ENCODE peak calls at places on chromosomes 3 and 15, in seven cellular contexts. One of them, this sample, is unnamed.
A peak's percentile ranks its signal among the peaks of the same experiment; 100 is the strongest.

GRCh38 chr3:41684802-41685740 is 276.8 kb downstream of the ULK4 start:
- DNase-seq in PC-3: no peak
- DNase-seq in stimulated activated CD4-positive, alpha-beta T cell treated with anti-CD3 and anti-CD28 coated beads, Interleukin-4, amount 100 ng/mL, for 1 hour: no peak
- DNase-seq in heart left ventricle: no peak
- DNase-seq in H7: no peak
- DNase-seq in naive thymus-derived CD4-positive, alpha-beta T cell: no peak
- DNase-seq in DMS79: no peak
- DNase-seq in this sample: no peak

GRCh38 chr3:56119575-56120349 is 348.5 kb downstream of the ERC2 start:
- DNase-seq in stimulated activated CD4-positive, alpha-beta T cell treated with anti-CD3 and anti-CD28 coated beads, Interleukin-4, amount 100 ng/mL, for 1 hour: no peak
- DNase-seq in PC-3: peak; percentile 32
- DNase-seq in DMS79: no peak
- DNase-seq in heart left ventricle: no peak
- DNase-seq in naive thymus-derived CD4-positive, alpha-beta T cell: no peak
- DNase-seq in H7: no peak
- DNase-seq in this sample: no peak

GRCh38 chr15:81120069-81120468 is 14.0 kb upstream of the CFAP161 start:
- DNase-seq in DMS79: no peak
- DNase-seq in stimulated activated CD4-positive, alpha-beta T cell treated with anti-CD3 and anti-CD28 coated beads, Interleukin-4, amount 100 ng/mL, for 1 hour: no peak
- DNase-seq in heart left ventricle: no peak
- DNase-seq in H7: no peak
- DNase-seq in naive thymus-derived CD4-positive, alpha-beta T cell: no peak
- DNase-seq in PC-3: peak; percentile 10
- DNase-seq in this sample: no peak

GRCh38 chr15:36658321-36658720 is 78.9 kb downstream of the CDIN1 start:
- DNase-seq in H7: no peak
- DNase-seq in PC-3: peak; percentile 88
- DNase-seq in DMS79: no peak
- DNase-seq in heart left ventricle: no peak
- DNase-seq in naive thymus-derived CD4-positive, alpha-beta T cell: no peak
- DNase-seq in stimulated activated CD4-positive, alpha-beta T cell treated with anti-CD3 and anti-CD28 coated beads, Interleukin-4, amount 100 ng/mL, for 1 hour: no peak
- DNase-seq in this sample: no peak

GRCh38 chr15:96054606-96055005 is 275.9 kb upstream of the NR2F2 start:
- DNase-seq in stimulated activated CD4-positive, alpha-beta T cell treated with anti-CD3 and anti-CD28 coated beads, Interleukin-4, amount 100 ng/mL, for 1 hour: no peak
- DNase-seq in H7: no peak
- DNase-seq in DMS79: no peak
- DNase-seq in heart left ventricle: no peak
- DNase-seq in naive thymus-derived CD4-positive, alpha-beta T cell: no peak
- DNase-seq in PC-3: no peak
- DNase-seq in this sample: no peak

GRCh38 chr3:125125822-125126245 is 70.0 kb upstream of the HEG1 start:
- DNase-seq in naive thymus-derived CD4-positive, alpha-beta T cell: no peak
- DNase-seq in H7: no peak
- DNase-seq in PC-3: no peak
- DNase-seq in DMS79: no peak
- DNase-seq in stimulated activated CD4-positive, alpha-beta T cell treated with anti-CD3 and anti-CD28 coated beads, Interleukin-4, amount 100 ng/mL, for 1 hour: no peak
- DNase-seq in heart left ventricle: no peak
- DNase-seq in this sample: no peak

GRCh38 chr15:30791239-30791638 is 112.5 kb upstream of the FAN1 start:
- DNase-seq in stimulated activated CD4-positive, alpha-beta T cell treated with anti-CD3 and anti-CD28 coated beads, Interleukin-4, amount 100 ng/mL, for 1 hour: no peak
- DNase-seq in PC-3: peak; percentile 31
- DNase-seq in DMS79: no peak
- DNase-seq in heart left ventricle: no peak
- DNase-seq in naive thymus-derived CD4-positive, alpha-beta T cell: no peak
- DNase-seq in H7: peak; percentile 66
- DNase-seq in this sample: no peak

GRCh38 chr15:90001683-90002427 is 731 bp downstream of the ZNF710 start:
- DNase-seq in H7: peak; percentile 94
- DNase-seq in naive thymus-derived CD4-positive, alpha-beta T cell: peak; percentile 70
- DNase-seq in PC-3: peak; percentile 43
- DNase-seq in DMS79: no peak
- DNase-seq in heart left ventricle: peak; percentile 76
- DNase-seq in stimulated activated CD4-positive, alpha-beta T cell treated with anti-CD3 and anti-CD28 coated beads, Interleukin-4, amount 100 ng/mL, for 1 hour: peak; percentile 72
- DNase-seq in this sample: peak; percentile 83

GRCh38 chr15:65824031-65824743 is 32.1 kb upstream of the DENND4A start:
- DNase-seq in stimulated activated CD4-positive, alpha-beta T cell treated with anti-CD3 and anti-CD28 coated beads, Interleukin-4, amount 100 ng/mL, for 1 hour: no peak
- DNase-seq in PC-3: peak; percentile 69
- DNase-seq in heart left ventricle: peak; percentile 36
- DNase-seq in DMS79: no peak
- DNase-seq in H7: peak; percentile 47
- DNase-seq in naive thymus-derived CD4-positive, alpha-beta T cell: no peak
- DNase-seq in this sample: peak; percentile 49

GRCh38 chr15:100918690-100919480 is at the start of gene LRRK1:
- DNase-seq in DMS79: no peak
- DNase-seq in heart left ventricle: peak; percentile 52
- DNase-seq in stimulated activated CD4-positive, alpha-beta T cell treated with anti-CD3 and anti-CD28 coated beads, Interleukin-4, amount 100 ng/mL, for 1 hour: peak; percentile 32
- DNase-seq in PC-3: peak; percentile 58
- DNase-seq in naive thymus-derived CD4-positive, alpha-beta T cell: no peak
- DNase-seq in H7: peak; percentile 88
- DNase-seq in this sample: peak; percentile 72

GRCh38 chr15:90037510-90037860 is 36.4 kb downstream of the ZNF710 start:
- DNase-seq in DMS79: no peak
- DNase-seq in naive thymus-derived CD4-positive, alpha-beta T cell: no peak
- DNase-seq in H7: no peak
- DNase-seq in stimulated activated CD4-positive, alpha-beta T cell treated with anti-CD3 and anti-CD28 coated beads, Interleukin-4, amount 100 ng/mL, for 1 hour: no peak
- DNase-seq in heart left ventricle: no peak
- DNase-seq in PC-3: no peak
- DNase-seq in this sample: no peak

GRCh38 chr3:40869939-40870338 is 329.4 kb upstream of the CTNNB1 start:
- DNase-seq in stimulated activated CD4-positive, alpha-beta T cell treated with anti-CD3 and anti-CD28 coated beads, Interleukin-4, amount 100 ng/mL, for 1 hour: no peak
- DNase-seq in PC-3: no peak
- DNase-seq in DMS79: no peak
- DNase-seq in heart left ventricle: no peak
- DNase-seq in H7: peak; percentile 35
- DNase-seq in naive thymus-derived CD4-positive, alpha-beta T cell: no peak
- DNase-seq in this sample: no peak

GRCh38 chr3:61562810-61563613 is 1.6 kb downstream of the PTPRG start:
- DNase-seq in heart left ventricle: peak; percentile 53
- DNase-seq in H7: peak; percentile 73
- DNase-seq in stimulated activated CD4-positive, alpha-beta T cell treated with anti-CD3 and anti-CD28 coated beads, Interleukin-4, amount 100 ng/mL, for 1 hour: no peak
- DNase-seq in naive thymus-derived CD4-positive, alpha-beta T cell: no peak
- DNase-seq in DMS79: peak; percentile 2
- DNase-seq in PC-3: no peak
- DNase-seq in this sample: no peak

GRCh38 chr3:150787741-150788370 is 24.9 kb upstream of the SIAH2 start:
- DNase-seq in naive thymus-derived CD4-positive, alpha-beta T cell: peak; percentile 65
- DNase-seq in H7: peak; percentile 66
- DNase-seq in DMS79: peak; percentile 47
- DNase-seq in stimulated activated CD4-positive, alpha-beta T cell treated with anti-CD3 and anti-CD28 coated beads, Interleukin-4, amount 100 ng/mL, for 1 hour: peak; percentile 88
- DNase-seq in PC-3: peak; percentile 86
- DNase-seq in heart left ventricle: peak; percentile 80
- DNase-seq in this sample: peak; percentile 89

GRCh38 chr3:8182904-8183303 is 318.7 kb upstream of the LMCD1 start:
- DNase-seq in stimulated activated CD4-positive, alpha-beta T cell treated with anti-CD3 and anti-CD28 coated beads, Interleukin-4, amount 100 ng/mL, for 1 hour: no peak
- DNase-seq in H7: no peak
- DNase-seq in heart left ventricle: no peak
- DNase-seq in PC-3: peak; percentile 4
- DNase-seq in naive thymus-derived CD4-positive, alpha-beta T cell: no peak
- DNase-seq in DMS79: no peak
- DNase-seq in this sample: no peak

GRCh38 chr3:16849795-16850194 is 35.0 kb upstream of the PLCL2 start:
- DNase-seq in DMS79: no peak
- DNase-seq in naive thymus-derived CD4-positive, alpha-beta T cell: no peak
- DNase-seq in H7: no peak
- DNase-seq in stimulated activated CD4-positive, alpha-beta T cell treated with anti-CD3 and anti-CD28 coated beads, Interleukin-4, amount 100 ng/mL, for 1 hour: no peak
- DNase-seq in PC-3: no peak
- DNase-seq in heart left ventricle: no peak
- DNase-seq in this sample: no peak